ENCODE peak calls at places on chromosomes 11 and 22, in ten cellular contexts. N is cardiac muscle cell; S is heart left ventricle; T is CD8-positive, alpha-beta memory T cell; E is colonic mucosa; Y is CD4-positive, alpha-beta memory T cell; H is spleen; C is body of pancreas; Q is effector memory CD4-positive, alpha-beta T cell; M is fibroblast of lung. D is an unnamed sample. For H3K4me1, H3K36me3 and H3K27me3, the result is how much of the 10 kb centered on the place peaks cover.

GRCh38 chr11:68677432-68677831 is 6.9 kb upstream of the GAL start:
- DNase-seq in N (no peak), S (peak), T (peak), E (no peak), Y (no peak), H (no peak), C (peak), Q (no peak), M (peak), D (peak)

GRCh38 chr11:103619480-103619879 is 417.0 kb upstream of the DDI1 start:
- DNase-seq in N (peak), S (no peak), T (no peak), E (no peak), Y (no peak), H (no peak), C (peak), Q (no peak), M (no peak), D (no peak)

GRCh38 chr11:61061081-61061826 is 41.0 kb upstream of the CD5 start:
- DNase-seq in N (no peak), S (no peak), T (peak), E (no peak), Y (peak), H (no peak), C (peak), Q (peak), M (peak), D (no peak)

GRCh38 chr22:16937811-16938210 is 70.2 kb downstream of the GAB4 start:
- DNase-seq in N (no peak), S (no peak), T (no peak), E (no peak), Y (no peak), H (no peak), C (no peak), Q (no peak), M (no peak), D (no peak)

GRCh38 chr11:68523743-68524142 is 63.2 kb downstream of the PPP6R3 start:
- DNase-seq in N (no peak), S (no peak), T (no peak), E (no peak), Y (no peak), H (no peak), C (no peak), Q (no peak), M (no peak), D (no peak)

GRCh38 chr11:85694385-85694980 is 8.5 kb upstream of the CCDC89 start:
- DNase-seq in N (peak), S (no peak), T (no peak), E (no peak), Y (peak), H (no peak), C (no peak), Q (no peak), M (peak), D (no peak)

GRCh38 chr11:58061813-58062212 is 31.1 kb downstream of the OR6Q1 start:
- DNase-seq in N (no peak), S (no peak), T (no peak), E (no peak), Y (no peak), H (no peak), C (no peak), Q (no peak), M (peak), D (no peak)

GRCh38 chr11:111320728-111321568 is 22.6 kb downstream of the POU2AF3 start:
- DNase-seq in N (peak), S (no peak), T (no peak), E (no peak), Y (no peak), H (no peak), C (peak), Q (no peak), M (peak), D (no peak)

GRCh38 chr22:44683237-44683636 is 18.8 kb upstream of the PRR5 start:
- DNase-seq in N (no peak), S (no peak), T (no peak), E (no peak), Y (no peak), H (no peak), C (no peak), Q (no peak), M (no peak), D (no peak)

GRCh38 chr11:128482512-128483191 is 104.7 kb downstream of the ETS1 start:
- DNase-seq in N (no peak), S (peak), T (peak), E (no peak), Y (peak), H (no peak), C (no peak), Q (peak), M (peak), D (no peak)

GRCh38 chr11:19453893-19454292 is 213.1 kb upstream of the E2F8 start:
- DNase-seq in N (no peak), S (peak), T (no peak), E (no peak), Y (no peak), H (no peak), C (peak), Q (no peak), M (peak), D (no peak)

GRCh38 chr22:29195118-29195963 is 10.4 kb upstream of the EMID1 start:
- DNase-seq in N (peak), S (no peak), T (no peak), E (no peak), Y (no peak), H (no peak), C (no peak), Q (no peak), M (no peak), D (peak)

GRCh38 chr11:11167806-11168205 is 185.2 kb downstream of the CSNK2A3 start:
- DNase-seq in N (no peak), S (no peak), T (no peak), E (no peak), Y (no peak), H (no peak), C (no peak), Q (no peak), M (no peak), D (no peak)

GRCh38 chr11:123430736-123431356 is 777 bp downstream of the GRAMD1B start:
- DNase-seq in N (peak), S (peak), T (peak), E (peak), Y (peak), H (peak), C (peak), Q (peak), M (peak), D (peak)

GRCh38 chr22:35868938-35869337 is 151.3 kb downstream of the APOL5 start:
- DNase-seq in N (no peak), S (no peak), T (no peak), E (no peak), Y (no peak), H (no peak), C (no peak), Q (no peak), M (peak), D (no peak)

GRCh38 chr11:77249427-77249826 is 52.1 kb downstream of the GDPD4 start:
- DNase-seq in N (no peak), S (no peak), T (no peak), E (no peak), Y (no peak), H (no peak), C (no peak), Q (no peak), M (peak), D (no peak)

GRCh38 chr11:69381681-69382130 is 87.8 kb downstream of the MYEOV start:
- DNase-seq in N (no peak), S (no peak), T (peak), E (no peak), Y (no peak), H (peak), C (no peak), Q (no peak), M (no peak), D (peak)

GRCh38 chr11:1943576-1943975 is 3.6 kb upstream of the MRPL23 start:
- DNase-seq in N (no peak), S (peak), T (peak), E (no peak), Y (no peak), H (peak), C (no peak), Q (no peak), M (no peak), D (peak)

GRCh38 chr11:134032031-134032430 is 36.8 kb upstream of the JAM3 start:
- DNase-seq in N (no peak), S (no peak), T (no peak), E (no peak), Y (no peak), H (no peak), C (no peak), Q (no peak), M (no peak), D (no peak)

GRCh38 chr11:19553683-19554333 is 158.8 kb upstream of the NAV2 start:
- DNase-seq in N (peak), S (peak), T (peak), E (peak), Y (peak), H (peak), C (peak), Q (peak), M (peak), D (peak)

GRCh38 chr22:46111645-46112306 is 38.5 kb upstream of the PPARA start:
- DNase-seq in N (peak), S (no peak), T (no peak), E (no peak), Y (no peak), H (no peak), C (no peak), Q (no peak), M (no peak), D (peak)

GRCh38 chr22:47173535-47174021 is 411.1 kb downstream of the TBC1D22A start:
- DNase-seq in N (no peak), S (peak), T (peak), E (no peak), Y (no peak), H (peak), C (peak), Q (no peak), M (no peak), D (no peak)

GRCh38 chr22:29797351-29797750 is 30.2 kb downstream of the UQCR10 start:
- DNase-seq in N (no peak), S (no peak), T (no peak), E (no peak), Y (no peak), H (no peak), C (peak), Q (no peak), M (no peak), D (no peak)

GRCh38 chr22:27835446-27835845 is 33.9 kb upstream of the MN1 start:
- DNase-seq in N (no peak), S (no peak), T (no peak), E (no peak), Y (no peak), H (no peak), C (no peak), Q (no peak), M (peak), D (no peak)

GRCh38 chr22:31743871-31744270 is 6.1 kb downstream of the PRR14L start:
- DNase-seq in N (no peak), S (no peak), T (no peak), E (no peak), Y (no peak), H (no peak), C (no peak), Q (no peak), M (no peak), D (no peak)

GRCh38 chr11:103384652-103385051 is 275.4 kb downstream of the DYNC2H1 start:
- DNase-seq in N (no peak), S (no peak), T (no peak), E (no peak), Y (no peak), H (no peak), C (no peak), Q (no peak), M (no peak), D (no peak)

GRCh38 chr11:133040289-133040893 is 491.9 kb downstream of the OPCML start:
- DNase-seq in N (no peak), S (no peak), T (no peak), E (no peak), Y (no peak), H (no peak), C (no peak), Q (no peak), M (peak), D (no peak)

GRCh38 chr11:34860034-34860433 is 56.1 kb downstream of the APIP start:
- DNase-seq in N (no peak), S (no peak), T (no peak), E (no peak), Y (no peak), H (no peak), C (no peak), Q (no peak), M (no peak), D (no peak)

GRCh38 chr22:20354238-20354975 is 34.5 kb upstream of the DGCR6L start:
- DNase-seq in N (no peak), S (no peak), T (no peak), E (no peak), Y (no peak), H (no peak), C (no peak), Q (no peak), M (no peak), D (no peak)

GRCh38 chr11:4641501-4641900 is 2.3 kb upstream of the OR51E1 start:
- DNase-seq in N (no peak), S (no peak), T (no peak), E (no peak), Y (no peak), H (no peak), C (no peak), Q (no peak), M (no peak), D (no peak)

GRCh38 chr11:4644233-4644632 is 451 bp downstream of the OR51E1 start:
- DNase-seq in N (no peak), S (no peak), T (no peak), E (no peak), Y (no peak), H (no peak), C (no peak), Q (no peak), M (no peak), D (no peak)

GRCh38 chr11:4642043-4642442 is 1.7 kb upstream of the OR51E1 start:
- DNase-seq in N (no peak), S (peak), T (no peak), E (no peak), Y (no peak), H (no peak), C (no peak), Q (no peak), M (no peak), D (no peak)

GRCh38 chr11:4643682-4644081 is at the start of gene OR51E1:
- DNase-seq in N (no peak), S (peak), T (no peak), E (no peak), Y (no peak), H (no peak), C (no peak), Q (no peak), M (no peak), D (no peak)

DNA sequence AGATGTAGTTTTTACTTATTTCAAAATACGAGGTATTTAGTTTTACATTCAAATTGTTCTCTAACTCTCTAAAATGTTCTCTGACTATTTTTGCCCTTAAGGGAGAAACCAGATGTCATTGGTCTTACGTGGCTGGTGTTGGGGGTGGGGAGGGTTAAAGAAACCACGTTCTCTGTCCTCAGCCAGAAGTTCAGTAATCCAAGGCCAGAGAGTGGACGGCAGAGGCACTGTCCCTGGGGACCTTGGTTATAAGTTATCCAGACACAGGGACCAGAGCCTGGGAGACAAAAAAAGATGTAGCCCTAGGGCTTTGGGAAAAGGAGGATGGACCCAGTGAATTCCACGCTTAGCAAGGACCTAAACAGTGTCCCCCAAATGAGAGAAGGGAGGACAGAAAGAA is 698 bp upstream of the OR51E1 start:
- DNase-seq in N (no peak), S (peak), T (no peak), E (no peak), Y (no peak), H (no peak), C (peak), Q (no peak), M (no peak), D (peak)
- H3K4me1 ChIP-seq in N (under half), S (under half), T (under half), E (under half), Y (under half), H (under half), C (under half), Q (under half), M (under half), D (under half)

GRCh38 chr22:37226514-37226913 is 14.2 kb upstream of the SSTR3 start:
- DNase-seq in N (no peak), S (no peak), T (no peak), E (no peak), Y (no peak), H (no peak), C (no peak), Q (no peak), M (no peak), D (no peak)
- H3K36me3 ChIP-seq in N (under half), S (under half), T (under half), E (under half), Y (under half), H (half or more), C (under half), Q (under half), M (under half), D (under half)

GRCh38 chr22:50600541-50600940 is at the start of gene MAPK8IP2:
- DNase-seq in N (peak), S (no peak), T (no peak), E (no peak), Y (no peak), H (peak), C (peak), Q (no peak), M (no peak), D (peak)

GRCh38 chr22:50600967-50601668 is 525 bp downstream of the MAPK8IP2 start:
- DNase-seq in N (peak), S (no peak), T (no peak), E (no peak), Y (no peak), H (peak), C (no peak), Q (no peak), M (no peak), D (peak)

GRCh38 chr22:50595189-50595588 is 5.4 kb upstream of the MAPK8IP2 start:
- DNase-seq in N (no peak), S (no peak), T (no peak), E (no peak), Y (no peak), H (no peak), C (no peak), Q (no peak), M (no peak), D (no peak)

GRCh38 chr22:50599816-50600454 is 658 bp upstream of the MAPK8IP2 start:
- DNase-seq in N (peak), S (no peak), T (peak), E (peak), Y (peak), H (peak), C (peak), Q (peak), M (peak), D (peak)

DNA sequence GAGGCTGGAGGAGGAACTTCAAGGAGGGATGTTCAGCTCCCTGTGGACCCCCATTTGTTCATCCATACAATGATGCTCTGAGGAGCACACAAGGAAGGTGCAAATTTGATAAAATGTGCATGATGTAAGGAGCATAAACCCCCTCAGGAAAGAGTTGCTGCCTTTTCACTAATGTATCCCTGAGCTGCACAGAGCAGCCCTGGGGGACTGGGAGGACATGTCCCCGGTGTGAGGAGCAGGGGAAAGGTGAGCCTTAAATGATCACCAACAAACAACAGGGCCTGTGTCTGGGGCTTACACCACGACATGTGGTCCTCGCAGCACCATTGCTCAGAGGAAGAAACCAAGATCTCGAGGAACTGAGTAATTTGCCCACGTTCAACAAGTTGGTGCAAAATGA is 3.5 kb upstream of the MAPK8IP2 start:
- DNase-seq in N (no peak), S (no peak), T (no peak), E (no peak), Y (no peak), H (no peak), C (no peak), Q (no peak), M (no peak), D (no peak)
- H3K27me3 ChIP-seq in N (under half), S (under half), T (under half), E (under half), Y (under half), H (under half), C (under half), Q (under half), M (under half), D (under half)

GRCh38 chr11:114909866-114910265 is 231.5 kb downstream of the NXPE2 start:
- DNase-seq in N (peak), S (no peak), T (no peak), E (no peak), Y (no peak), H (no peak), C (no peak), Q (no peak), M (no peak), D (no peak)

GRCh38 chr11:114915871-114916270 is 237.5 kb downstream of the NXPE2 start:
- DNase-seq in N (peak), S (no peak), T (no peak), E (no peak), Y (no peak), H (no peak), C (no peak), Q (no peak), M (no peak), D (no peak)

GRCh38 chr11:114916406-114916805 is 238.1 kb downstream of the NXPE2 start:
- DNase-seq in N (no peak), S (no peak), T (no peak), E (no peak), Y (no peak), H (no peak), C (no peak), Q (no peak), M (no peak), D (peak)

GRCh38 chr11:114914231-114915005 is 236.1 kb downstream of the NXPE2 start:
- DNase-seq in N (no peak), S (no peak), T (no peak), E (no peak), Y (no peak), H (no peak), C (no peak), Q (no peak), M (no peak), D (peak)

GRCh38 chr11:114912826-114913225 is 234.5 kb downstream of the NXPE2 start:
- DNase-seq in N (no peak), S (no peak), T (no peak), E (no peak), Y (no peak), H (no peak), C (no peak), Q (no peak), M (no peak), D (no peak)
- H3K4me1 ChIP-seq in N (under half), S (under half), T (under half), E (under half), Y (under half), H (under half), C (under half), Q (under half), M (under half), D (under half)

GRCh38 chr11:63906585-63906984 is 10.4 kb downstream of the RCOR2 start:
- DNase-seq in N (no peak), S (no peak), T (peak), E (no peak), Y (peak), H (no peak), C (no peak), Q (peak), M (no peak), D (peak)
- H3K36me3 ChIP-seq in N (under half), S (half or more), T (under half), E (under half), Y (half or more), H (half or more), C (under half), Q (half or more), M (under half), D (under half)

DNA sequence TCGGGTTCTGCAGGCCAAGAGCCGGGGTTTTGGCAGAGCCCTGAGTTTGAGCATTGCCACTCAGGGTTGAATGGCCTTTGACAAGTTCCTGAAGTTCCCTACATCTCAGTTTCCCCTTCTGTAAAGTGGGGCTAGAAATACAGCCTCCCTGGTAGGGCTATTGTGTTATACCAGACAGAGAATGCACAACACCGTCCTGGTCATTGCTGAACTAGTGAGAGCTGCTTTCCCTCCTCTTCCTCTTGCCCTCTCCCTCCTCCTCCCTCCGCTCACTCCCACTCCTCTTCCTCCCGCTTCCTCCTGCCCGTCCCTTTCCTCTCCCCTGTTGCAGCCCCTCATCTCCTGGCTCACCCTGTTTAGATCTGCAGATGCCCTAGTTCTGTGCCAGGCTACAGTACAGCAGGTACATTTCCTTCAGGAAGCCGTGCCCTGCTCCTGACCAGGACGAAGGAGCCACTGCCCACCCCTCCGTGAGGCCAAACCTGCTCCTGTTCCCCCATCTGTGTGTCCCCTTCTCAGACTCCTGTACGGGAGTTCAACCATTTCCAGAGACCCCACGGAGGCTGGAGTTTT is 91.5 kb upstream of the SHANK2 start:
- DNase-seq in N (no peak), S (no peak), T (no peak), E (no peak), Y (no peak), H (peak), C (no peak), Q (no peak), M (no peak), D (no peak)
- H3K27me3 ChIP-seq in N (under half), S (under half), T (under half), E (under half), Y (under half), H (under half), C (under half), Q (under half), M (under half), D (under half)

D was measured in BE2C.